ENCODE peak calls at places on chromosomes 2 and 18, in five cellular contexts. J, Z, W, Q and L are unnamed samples.

GRCh38 chr2:171316220-171316619 is 117.6 kb downstream of the METTL8 start:
- DNase-seq in J (no peak), Z (no peak), W (no peak), Q (no peak), L (no peak)

GRCh38 chr2:10003206-10004125 is 39.9 kb upstream of the KLF11 start:
- DNase-seq in J (no peak), Z (no peak), W (no peak), Q (no peak), L (no peak)

GRCh38 chr18:39966275-39966674 is 1988.8 kb upstream of the PIK3C3 start:
- DNase-seq in J (no peak), Z (no peak), W (no peak), Q (no peak), L (no peak)

GRCh38 chr2:45699032-45699658 is 47.7 kb downstream of the PRKCE start:
- DNase-seq in J (no peak), Z (peak), W (no peak), Q (no peak), L (peak)

GRCh38 chr2:60707750-60708371 is 48.2 kb upstream of the PAPOLG start:
- DNase-seq in J (no peak), Z (peak), W (peak), Q (no peak), L (peak)

GRCh38 chr2:205198130-205198505 is 484.2 kb upstream of the NRP2 start:
- DNase-seq in J (peak), Z (no peak), W (no peak), Q (no peak), L (peak)

GRCh38 chr2:47654790-47655562 is 128.0 kb upstream of the MSH6 start:
- DNase-seq in J (no peak), Z (peak), W (peak), Q (peak), L (no peak)

GRCh38 chr2:180012523-180012922 is 5.4 kb upstream of the CWC22 start:
- DNase-seq in J (no peak), Z (peak), W (no peak), Q (no peak), L (peak)

GRCh38 chr18:24651472-24651871 is 191.0 kb downstream of the HRH4 start:
- DNase-seq in J (no peak), Z (no peak), W (no peak), Q (no peak), L (no peak)

GRCh38 chr2:232340171-232340935 is 38.2 kb upstream of the ALPP start:
- DNase-seq in J (no peak), Z (no peak), W (no peak), Q (peak), L (no peak)

GRCh38 chr2:200861617-200862016 is 2.8 kb downstream of the CLK1 start:
- DNase-seq in J (no peak), Z (no peak), W (no peak), Q (no peak), L (peak)

GRCh38 chr2:169895294-169895985 is 68.2 kb downstream of the UBR3 start:
- DNase-seq in J (no peak), Z (no peak), W (no peak), Q (no peak), L (peak)

GRCh38 chr2:95018301-95018700 is 7.2 kb upstream of the MAL start:
- DNase-seq in J (no peak), Z (no peak), W (no peak), Q (no peak), L (no peak)

GRCh38 chr2:62383843-62384242 is 122.2 kb downstream of the TMEM17 start:
- DNase-seq in J (no peak), Z (peak), W (no peak), Q (no peak), L (no peak)

GRCh38 chr2:156037472-156037871 is 295.0 kb downstream of the NR4A2 start:
- DNase-seq in J (no peak), Z (no peak), W (no peak), Q (no peak), L (no peak)

DNA sequence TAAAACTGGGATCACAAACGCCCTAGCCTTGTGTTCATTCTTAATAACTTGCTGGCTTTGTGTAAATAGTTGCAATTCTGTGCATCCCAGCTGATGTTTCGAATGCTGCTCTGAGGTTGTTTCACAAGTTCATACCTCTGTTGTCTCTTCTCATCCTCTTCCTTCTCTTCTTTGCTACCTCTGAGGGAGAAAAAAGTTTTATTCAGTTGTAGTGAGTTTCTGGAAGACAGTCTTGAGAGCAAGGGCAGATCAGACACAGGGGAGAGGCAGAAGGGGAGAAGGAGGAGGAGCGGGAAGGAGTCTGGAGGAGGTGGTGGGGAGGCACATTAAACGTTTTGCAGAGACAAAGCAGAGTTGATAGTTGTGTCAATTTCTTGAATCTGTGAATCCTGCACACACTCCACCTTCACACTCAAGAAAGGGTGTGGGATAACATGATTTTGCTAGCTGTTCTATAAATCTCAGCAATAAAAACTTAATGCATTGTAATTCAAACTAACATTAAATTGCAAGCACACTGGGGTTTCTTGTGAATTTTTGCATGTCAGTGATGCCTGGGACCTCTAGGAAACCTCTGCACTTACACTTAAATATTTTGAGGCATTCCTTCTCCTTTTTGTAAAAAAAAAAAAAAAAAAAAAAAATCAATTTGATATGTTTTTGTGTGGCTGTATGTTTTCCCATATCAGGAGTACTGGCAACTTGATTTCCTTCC is 6.9 kb downstream of the MEIS1 start:
- DNase-seq in J (no peak), Z (no peak), W (no peak), Q (no peak), L (no peak)
- H3K4me3 ChIP-seq in J (no peak), Z (peak), W (no peak), Q (peak), L (peak)

DNA sequence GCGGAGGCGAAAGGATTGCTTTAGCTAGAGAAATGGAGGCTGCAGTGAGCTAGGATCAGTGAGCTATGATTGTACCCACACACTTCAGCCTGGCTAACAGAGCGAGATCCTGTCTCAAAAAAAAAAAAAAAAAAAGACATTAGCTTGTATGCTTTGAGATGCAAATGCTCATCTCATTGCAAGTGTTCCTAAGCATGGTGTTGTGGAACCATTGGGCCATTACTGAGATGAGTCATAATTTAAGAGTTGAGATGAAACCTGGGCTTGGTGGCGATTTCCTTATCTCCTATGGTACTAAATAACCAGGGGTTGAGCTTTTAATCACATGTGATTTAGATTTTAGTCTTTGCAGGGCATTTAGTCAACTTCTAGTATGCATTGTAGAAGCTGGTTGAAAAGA is 2.2 kb downstream of the PLEKHA3 start:
- DNase-seq in J (no peak), Z (peak), W (peak), Q (no peak), L (peak)
- H3K4me3 ChIP-seq in J (no peak), Z (no peak), W (peak), Q (no peak), L (peak)

GRCh38 chr2:239273280-239274234 is 127.3 kb downstream of the HDAC4 start:
- DNase-seq in J (no peak), Z (no peak), W (no peak), Q (peak), L (no peak)
- H3K4me3 ChIP-seq in J (no peak), Z (no peak), W (no peak), Q (no peak), L (peak)

GRCh38 chr2:207332473-207333212 is 166.9 kb upstream of the KLF7 start:
- DNase-seq in J (no peak), Z (no peak), W (no peak), Q (no peak), L (no peak)

GRCh38 chr2:207333599-207334308 is 168.0 kb upstream of the KLF7 start:
- DNase-seq in J (peak), Z (peak), W (no peak), Q (no peak), L (no peak)

GRCh38 chr2:207334631-207335371 is 169.1 kb upstream of the KLF7 start:
- DNase-seq in J (peak), Z (peak), W (no peak), Q (peak), L (peak)

GRCh38 chr2:207331674-207332073 is 165.9 kb upstream of the KLF7 start:
- DNase-seq in J (no peak), Z (no peak), W (no peak), Q (no peak), L (no peak)

DNA sequence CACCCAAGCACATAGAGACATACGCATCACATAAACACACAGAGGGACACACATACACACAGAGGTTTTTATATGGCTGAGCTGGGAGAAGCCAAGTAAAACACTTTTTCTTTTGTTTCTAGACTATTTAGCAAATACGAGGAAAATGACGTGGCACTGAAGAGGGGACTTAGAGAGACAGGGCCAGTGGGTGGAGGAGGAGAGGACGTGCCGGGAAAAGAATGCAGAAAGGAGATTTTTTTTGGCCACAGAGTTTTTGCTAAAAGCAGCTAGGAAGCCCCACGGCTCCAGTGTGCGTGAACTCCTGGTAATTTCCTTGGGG is 168.5 kb upstream of the KLF7 start:
- DNase-seq in J (peak), Z (no peak), W (no peak), Q (no peak), L (no peak)
- H3K4me3 ChIP-seq in J (no peak), Z (peak), W (no peak), Q (peak), L (peak)

DNA sequence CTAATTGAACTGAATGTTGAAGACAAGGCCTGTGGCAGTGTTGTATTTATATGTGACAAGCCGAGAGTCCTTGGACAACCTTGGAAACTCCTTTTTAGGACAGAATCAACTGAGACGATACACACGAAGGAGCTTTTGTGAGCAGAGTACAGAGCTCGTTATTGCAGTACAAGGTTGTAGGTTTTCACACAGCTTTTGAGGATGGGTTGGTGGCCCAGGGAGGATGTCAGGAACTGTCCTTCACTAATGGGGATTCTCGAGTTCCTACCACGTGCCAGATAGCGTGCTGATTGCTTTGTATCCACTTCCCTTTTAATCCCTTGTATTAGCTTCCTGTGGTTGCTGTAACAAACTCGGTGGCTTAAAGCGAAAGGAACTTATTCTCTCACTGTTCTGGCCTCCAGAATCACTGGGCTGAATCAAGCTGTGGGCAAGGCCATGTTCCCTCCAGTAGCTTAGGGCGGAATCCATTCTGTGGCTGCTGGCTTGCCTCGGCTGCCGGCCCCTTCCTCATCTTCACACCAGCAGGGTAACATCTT is 20.2 kb downstream of the INPP4A start:
- DNase-seq in J (no peak), Z (no peak), W (peak), Q (peak), L (no peak)
- H3K4me3 ChIP-seq in J (no peak), Z (no peak), W (no peak), Q (no peak), L (no peak)